ENCODE peak calls at places on chromosomes 12 and 14, in nine cellular contexts. One of them, this sample, is unnamed.

GRCh38 chr14:99262977-99263448 is 9.0 kb downstream of the BCL11B start:
- DNase-seq in GM23248: no peak
- DNase-seq in HCT116: no peak
- DNase-seq in neural progenitor cell: no peak
- DNase-seq in PC-3: no peak
- DNase-seq in MM.1S: no peak
- DNase-seq in SK-N-SH: no peak
- DNase-seq in OCI-LY7: no peak
- DNase-seq in hepatocyte: no peak
- DNase-seq in this sample: peak

GRCh38 chr14:29220077-29220476 is 453.5 kb downstream of the FOXG1 start:
- DNase-seq in SK-N-SH: no peak
- DNase-seq in GM23248: no peak
- DNase-seq in PC-3: no peak
- DNase-seq in hepatocyte: no peak
- DNase-seq in HCT116: no peak
- DNase-seq in MM.1S: no peak
- DNase-seq in neural progenitor cell: no peak
- DNase-seq in OCI-LY7: no peak
- DNase-seq in this sample: no peak

GRCh38 chr14:106733771-106734170 is 1207.4 kb downstream of the TMEM121 start:
- DNase-seq in OCI-LY7: no peak
- DNase-seq in GM23248: no peak
- DNase-seq in hepatocyte: no peak
- DNase-seq in neural progenitor cell: no peak
- DNase-seq in MM.1S: no peak
- DNase-seq in PC-3: no peak
- DNase-seq in HCT116: no peak
- DNase-seq in SK-N-SH: no peak
- DNase-seq in this sample: no peak

GRCh38 chr14:64806862-64807495 is 72.7 kb downstream of the SPTB start:
- DNase-seq in PC-3: no peak
- DNase-seq in SK-N-SH: no peak
- DNase-seq in MM.1S: no peak
- DNase-seq in OCI-LY7: no peak
- DNase-seq in hepatocyte: no peak
- DNase-seq in HCT116: no peak
- DNase-seq in GM23248: no peak
- DNase-seq in neural progenitor cell: no peak
- DNase-seq in this sample: no peak

GRCh38 chr12:86787419-86787818 is 531.2 kb upstream of the MGAT4C start:
- DNase-seq in HCT116: no peak
- DNase-seq in neural progenitor cell: no peak
- DNase-seq in PC-3: no peak
- DNase-seq in SK-N-SH: no peak
- DNase-seq in MM.1S: no peak
- DNase-seq in hepatocyte: no peak
- DNase-seq in GM23248: peak
- DNase-seq in OCI-LY7: no peak
- DNase-seq in this sample: no peak

GRCh38 chr12:30154996-30155730 is 371.4 kb upstream of the TMTC1 start:
- DNase-seq in SK-N-SH: no peak
- DNase-seq in hepatocyte: no peak
- DNase-seq in MM.1S: no peak
- DNase-seq in HCT116: no peak
- DNase-seq in OCI-LY7: no peak
- DNase-seq in PC-3: no peak
- DNase-seq in neural progenitor cell: no peak
- DNase-seq in GM23248: peak
- DNase-seq in this sample: no peak

GRCh38 chr12:1173806-1174617 is 183.0 kb downstream of the ERC1 start:
- DNase-seq in GM23248: no peak
- DNase-seq in SK-N-SH: no peak
- DNase-seq in neural progenitor cell: no peak
- DNase-seq in OCI-LY7: peak
- DNase-seq in MM.1S: peak
- DNase-seq in hepatocyte: no peak
- DNase-seq in PC-3: no peak
- DNase-seq in HCT116: no peak
- DNase-seq in this sample: no peak

GRCh38 chr12:13695781-13696180 is 285.6 kb downstream of the GRIN2B start:
- DNase-seq in HCT116: no peak
- DNase-seq in PC-3: no peak
- DNase-seq in MM.1S: no peak
- DNase-seq in OCI-LY7: no peak
- DNase-seq in neural progenitor cell: no peak
- DNase-seq in hepatocyte: no peak
- DNase-seq in SK-N-SH: no peak
- DNase-seq in GM23248: no peak
- DNase-seq in this sample: no peak

GRCh38 chr14:59325906-59326305 is 137.4 kb downstream of the DAAM1 start:
- DNase-seq in MM.1S: no peak
- DNase-seq in HCT116: no peak
- DNase-seq in OCI-LY7: no peak
- DNase-seq in PC-3: no peak
- DNase-seq in SK-N-SH: no peak
- DNase-seq in hepatocyte: no peak
- DNase-seq in GM23248: peak
- DNase-seq in neural progenitor cell: no peak
- DNase-seq in this sample: no peak

GRCh38 chr12:100698518-100698917 is 96.1 kb upstream of the ANO4 start:
- DNase-seq in MM.1S: no peak
- DNase-seq in PC-3: peak
- DNase-seq in OCI-LY7: no peak
- DNase-seq in SK-N-SH: no peak
- DNase-seq in hepatocyte: no peak
- DNase-seq in GM23248: peak
- DNase-seq in neural progenitor cell: no peak
- DNase-seq in HCT116: no peak
- DNase-seq in this sample: no peak

GRCh38 chr12:3463927-3464326 is 27.1 kb upstream of the PRMT8 start:
- DNase-seq in SK-N-SH: no peak
- DNase-seq in HCT116: no peak
- DNase-seq in PC-3: peak
- DNase-seq in GM23248: no peak
- DNase-seq in OCI-LY7: no peak
- DNase-seq in hepatocyte: peak
- DNase-seq in neural progenitor cell: no peak
- DNase-seq in MM.1S: no peak
- DNase-seq in this sample: no peak

GRCh38 chr12:68106160-68106559 is 53.4 kb downstream of the IFNG start:
- DNase-seq in GM23248: peak
- DNase-seq in neural progenitor cell: no peak
- DNase-seq in SK-N-SH: no peak
- DNase-seq in MM.1S: no peak
- DNase-seq in hepatocyte: no peak
- DNase-seq in PC-3: peak
- DNase-seq in HCT116: peak
- DNase-seq in OCI-LY7: no peak
- DNase-seq in this sample: no peak

GRCh38 chr14:61891251-61891650 is 129.0 kb downstream of the SNAPC1 start:
- DNase-seq in SK-N-SH: no peak
- DNase-seq in OCI-LY7: no peak
- DNase-seq in hepatocyte: no peak
- DNase-seq in neural progenitor cell: peak
- DNase-seq in GM23248: peak
- DNase-seq in PC-3: peak
- DNase-seq in HCT116: no peak
- DNase-seq in MM.1S: no peak
- DNase-seq in this sample: peak

GRCh38 chr14:74571901-74572828 is 39.9 kb downstream of the LTBP2 start:
- DNase-seq in PC-3: peak
- DNase-seq in MM.1S: no peak
- DNase-seq in hepatocyte: peak
- DNase-seq in SK-N-SH: no peak
- DNase-seq in HCT116: peak
- DNase-seq in GM23248: peak
- DNase-seq in neural progenitor cell: no peak
- DNase-seq in OCI-LY7: no peak
- DNase-seq in this sample: no peak

GRCh38 chr12:111268738-111269572 is 99.9 kb downstream of the PHETA1 start:
- DNase-seq in PC-3: peak
- DNase-seq in OCI-LY7: peak
- DNase-seq in MM.1S: no peak
- DNase-seq in GM23248: peak
- DNase-seq in SK-N-SH: peak
- DNase-seq in hepatocyte: no peak
- DNase-seq in HCT116: peak
- DNase-seq in neural progenitor cell: no peak
- DNase-seq in this sample: peak

GRCh38 chr14:58736606-58737005 is 98.8 kb downstream of the DACT1 start:
- DNase-seq in SK-N-SH: no peak
- DNase-seq in MM.1S: no peak
- DNase-seq in HCT116: no peak
- DNase-seq in hepatocyte: no peak
- DNase-seq in OCI-LY7: no peak
- DNase-seq in neural progenitor cell: no peak
- DNase-seq in GM23248: peak
- DNase-seq in PC-3: no peak
- DNase-seq in this sample: no peak

GRCh38 chr14:26424537-26424936 is 173.3 kb downstream of the NOVA1 start:
- DNase-seq in HCT116: no peak
- DNase-seq in MM.1S: no peak
- DNase-seq in GM23248: no peak
- DNase-seq in PC-3: no peak
- DNase-seq in hepatocyte: no peak
- DNase-seq in neural progenitor cell: no peak
- DNase-seq in SK-N-SH: no peak
- DNase-seq in OCI-LY7: no peak
- DNase-seq in this sample: no peak

GRCh38 chr14:53249059-53249458 is 95.9 kb upstream of the DDHD1 start:
- DNase-seq in MM.1S: no peak
- DNase-seq in HCT116: no peak
- DNase-seq in OCI-LY7: no peak
- DNase-seq in hepatocyte: no peak
- DNase-seq in GM23248: peak
- DNase-seq in SK-N-SH: no peak
- DNase-seq in PC-3: peak
- DNase-seq in neural progenitor cell: no peak
- DNase-seq in this sample: no peak

GRCh38 chr14:53539489-53540126 is 386.5 kb upstream of the DDHD1 start:
- DNase-seq in SK-N-SH: peak
- DNase-seq in PC-3: peak
- DNase-seq in GM23248: peak
- DNase-seq in MM.1S: peak
- DNase-seq in neural progenitor cell: peak
- DNase-seq in HCT116: peak
- DNase-seq in hepatocyte: peak
- DNase-seq in OCI-LY7: peak
- DNase-seq in this sample: peak

DNA sequence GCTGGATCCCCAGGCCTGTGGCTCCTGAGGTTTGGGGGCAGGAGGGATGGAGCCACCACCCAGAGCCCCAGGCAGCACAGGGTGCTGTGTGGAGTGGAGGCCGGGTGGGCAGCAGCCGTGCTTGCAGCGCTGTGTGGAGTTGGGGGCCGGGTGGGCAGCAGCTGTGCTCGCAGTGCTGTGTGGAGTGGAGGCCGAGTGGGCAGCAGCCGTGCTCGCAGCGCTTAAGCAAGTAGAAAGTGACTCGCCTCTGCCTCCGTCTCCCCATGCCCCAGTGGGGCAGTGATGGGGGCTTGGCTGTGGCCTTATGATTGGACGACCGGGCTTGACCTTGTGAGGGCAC is 10.3 kb downstream of the CEP170B start:
- DNase-seq in HCT116: no peak
- DNase-seq in SK-N-SH: no peak
- DNase-seq in GM23248: no peak
- DNase-seq in neural progenitor cell: no peak
- DNase-seq in MM.1S: no peak
- DNase-seq in OCI-LY7: no peak
- DNase-seq in PC-3: no peak
- DNase-seq in hepatocyte: no peak
- DNase-seq in this sample: no peak
- H3K4me2 ChIP-seq in HCT116: no peak
- H3K4me2 ChIP-seq in SK-N-SH: no peak
- H3K4me2 ChIP-seq in GM23248: no peak
- H3K4me2 ChIP-seq in neural progenitor cell: no peak
- H3K4me2 ChIP-seq in MM.1S: no peak
- H3K4me2 ChIP-seq in OCI-LY7: no peak
- H3K4me2 ChIP-seq in PC-3: no peak
- H3K4me2 ChIP-seq in hepatocyte: no peak
- H3K4me2 ChIP-seq in this sample: no peak

GRCh38 chr12:97022831-97023230 is 115.8 kb downstream of the NEDD1 start:
- DNase-seq in GM23248: no peak
- DNase-seq in OCI-LY7: no peak
- DNase-seq in PC-3: no peak
- DNase-seq in MM.1S: no peak
- DNase-seq in hepatocyte: no peak
- DNase-seq in neural progenitor cell: no peak
- DNase-seq in HCT116: no peak
- DNase-seq in SK-N-SH: no peak
- DNase-seq in this sample: no peak
- TF ChIP-seq EZH2phosphoT487 in GM23248: no peak
- TF ChIP-seq EZH2phosphoT487 in OCI-LY7: no peak
- TF ChIP-seq EZH2phosphoT487 in PC-3: no peak
- TF ChIP-seq EZH2phosphoT487 in MM.1S: no peak
- TF ChIP-seq EZH2phosphoT487 in hepatocyte: no peak
- TF ChIP-seq EZH2phosphoT487 in neural progenitor cell: no peak
- TF ChIP-seq EZH2phosphoT487 in HCT116: no peak
- TF ChIP-seq EZH2phosphoT487 in SK-N-SH: no peak
- TF ChIP-seq EZH2phosphoT487 in this sample: no peak

DNA sequence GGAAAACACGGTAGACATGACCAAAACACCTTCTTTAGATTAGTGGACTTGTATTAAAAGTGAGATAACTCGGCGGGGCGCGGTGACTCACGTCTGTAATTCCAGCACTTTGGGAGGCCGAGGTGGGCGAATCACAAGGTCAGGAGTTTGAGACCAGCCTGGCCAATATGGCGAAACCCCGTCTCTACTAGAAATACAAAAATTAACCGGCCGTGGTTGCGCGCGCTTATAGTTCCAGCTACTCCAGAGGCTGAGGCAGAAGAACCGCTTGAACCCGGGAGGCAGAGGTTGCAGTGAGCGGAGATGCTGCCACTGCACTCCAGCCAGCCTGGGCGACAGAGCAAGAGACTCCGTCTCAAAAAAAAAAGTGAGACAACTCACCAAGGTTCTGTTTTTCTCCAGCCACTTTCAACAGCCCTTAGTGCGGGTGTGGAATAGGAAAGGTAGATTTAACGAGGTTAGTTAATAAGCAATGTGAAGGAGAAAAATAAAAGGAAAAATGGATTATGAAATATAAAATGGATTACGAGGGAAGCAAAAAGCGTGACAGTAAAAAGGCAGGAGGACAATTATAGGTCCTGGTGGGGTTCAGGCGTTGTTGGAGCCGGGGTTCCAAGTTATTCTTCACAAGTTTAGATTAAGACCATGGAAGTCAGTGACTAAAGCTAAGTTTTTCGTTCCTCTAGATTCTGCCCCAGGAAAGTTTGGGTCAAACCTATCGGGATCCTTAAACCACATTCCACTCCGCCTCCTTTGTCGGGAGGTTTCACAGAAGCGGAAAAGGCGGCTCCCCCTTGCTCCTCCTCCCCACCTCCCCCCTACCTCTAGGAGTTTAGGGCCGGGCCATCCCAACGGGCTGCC is 534 bp downstream of the PPP2R3C start:
- DNase-seq in SK-N-SH: no peak
- DNase-seq in MM.1S: no peak
- DNase-seq in HCT116: no peak
- DNase-seq in PC-3: no peak
- DNase-seq in hepatocyte: peak
- DNase-seq in GM23248: peak
- DNase-seq in OCI-LY7: no peak
- DNase-seq in neural progenitor cell: no peak
- DNase-seq in this sample: no peak
- H2AFZ ChIP-seq in SK-N-SH: peak
- H2AFZ ChIP-seq in MM.1S: peak
- H2AFZ ChIP-seq in HCT116: peak
- H2AFZ ChIP-seq in PC-3: peak
- H2AFZ ChIP-seq in hepatocyte: peak
- H2AFZ ChIP-seq in GM23248: peak
- H2AFZ ChIP-seq in OCI-LY7: peak
- H2AFZ ChIP-seq in neural progenitor cell: peak
- H2AFZ ChIP-seq in this sample: peak

GRCh38 chr14:36019126-36019525 is 157.4 kb downstream of the PTCSC3 start:
- DNase-seq in PC-3: no peak
- DNase-seq in SK-N-SH: no peak
- DNase-seq in neural progenitor cell: no peak
- DNase-seq in MM.1S: no peak
- DNase-seq in OCI-LY7: no peak
- DNase-seq in hepatocyte: no peak
- DNase-seq in HCT116: no peak
- DNase-seq in GM23248: no peak
- DNase-seq in this sample: no peak
- H3K4me2 ChIP-seq in PC-3: no peak
- H3K4me2 ChIP-seq in SK-N-SH: no peak
- H3K4me2 ChIP-seq in neural progenitor cell: peak
- H3K4me2 ChIP-seq in MM.1S: no peak
- H3K4me2 ChIP-seq in OCI-LY7: no peak
- H3K4me2 ChIP-seq in hepatocyte: no peak
- H3K4me2 ChIP-seq in HCT116: no peak
- H3K4me2 ChIP-seq in GM23248: no peak
- H3K4me2 ChIP-seq in this sample: no peak